ENCODE peak calls at places on chromosomes 12 and 14, in seven cellular contexts. One of them, this sample, is unnamed.

GRCh38 chr12:64097346-64098105 is 124.6 kb downstream of the KICS2 start:
- DNase-seq in PC-3: no peak
- DNase-seq in GM23248: peak; percentile 58
- DNase-seq in GM23338: no peak
- DNase-seq in HCT116: no peak
- DNase-seq in PC-9: no peak
- DNase-seq in MM.1S: no peak
- DNase-seq in this sample: no peak

GRCh38 chr12:65965358-65965757 is 141.1 kb downstream of the HMGA2 start:
- DNase-seq in PC-3: peak; percentile 70
- DNase-seq in GM23248: peak; percentile 34
- DNase-seq in GM23338: peak; percentile 18
- DNase-seq in HCT116: no peak
- DNase-seq in PC-9: no peak
- DNase-seq in MM.1S: no peak
- DNase-seq in this sample: no peak

GRCh38 chr12:115583591-115583990 is 693.9 kb downstream of the MED13L start:
- DNase-seq in PC-3: no peak
- DNase-seq in GM23248: no peak
- DNase-seq in GM23338: no peak
- DNase-seq in HCT116: no peak
- DNase-seq in PC-9: no peak
- DNase-seq in MM.1S: no peak
- DNase-seq in this sample: no peak

GRCh38 chr12:112347521-112347920 is 34.7 kb downstream of the HECTD4 start:
- DNase-seq in PC-3: no peak
- DNase-seq in GM23248: peak; percentile 79
- DNase-seq in GM23338: no peak
- DNase-seq in HCT116: no peak
- DNase-seq in PC-9: no peak
- DNase-seq in MM.1S: peak; percentile 19
- DNase-seq in this sample: peak; percentile 6

GRCh38 chr14:54881761-54882401 is 20.7 kb downstream of the GCH1 start:
- DNase-seq in PC-3: no peak
- DNase-seq in GM23248: peak; percentile 76
- DNase-seq in GM23338: no peak
- DNase-seq in HCT116: no peak
- DNase-seq in PC-9: no peak
- DNase-seq in MM.1S: peak; percentile 18
- DNase-seq in this sample: no peak

GRCh38 chr12:48980953-48981756 is 3.0 kb downstream of the WNT1 start:
- DNase-seq in PC-3: no peak
- DNase-seq in GM23248: peak; percentile 66
- DNase-seq in GM23338: peak; percentile 67
- DNase-seq in HCT116: no peak
- DNase-seq in PC-9: no peak
- DNase-seq in MM.1S: no peak
- DNase-seq in this sample: no peak

GRCh38 chr12:93311827-93312226 is 65.9 kb upstream of the NUDT4 start:
- DNase-seq in PC-3: peak; percentile 29
- DNase-seq in GM23248: peak; percentile 47
- DNase-seq in GM23338: no peak
- DNase-seq in HCT116: no peak
- DNase-seq in PC-9: no peak
- DNase-seq in MM.1S: no peak
- DNase-seq in this sample: no peak

GRCh38 chr14:52609445-52610044 is 56.9 kb downstream of the GPR137C start:
- DNase-seq in PC-3: no peak
- DNase-seq in GM23248: no peak
- DNase-seq in GM23338: peak; percentile 44
- DNase-seq in HCT116: no peak
- DNase-seq in PC-9: no peak
- DNase-seq in MM.1S: no peak
- DNase-seq in this sample: no peak

GRCh38 chr12:79260923-79261322 is 396.3 kb downstream of the SYT1 start:
- DNase-seq in PC-3: no peak
- DNase-seq in GM23248: no peak
- DNase-seq in GM23338: no peak
- DNase-seq in HCT116: no peak
- DNase-seq in PC-9: no peak
- DNase-seq in MM.1S: no peak
- DNase-seq in this sample: no peak

GRCh38 chr12:65891219-65891618 is 66.9 kb downstream of the HMGA2 start:
- DNase-seq in PC-3: peak; percentile 33
- DNase-seq in GM23248: peak; percentile 68
- DNase-seq in GM23338: no peak
- DNase-seq in HCT116: no peak
- DNase-seq in PC-9: no peak
- DNase-seq in MM.1S: no peak
- DNase-seq in this sample: no peak

GRCh38 chr14:68885226-68886108 is 92.6 kb upstream of the ZFP36L1 start:
- DNase-seq in PC-3: no peak
- DNase-seq in GM23248: no peak
- DNase-seq in GM23338: no peak
- DNase-seq in HCT116: no peak
- DNase-seq in PC-9: no peak
- DNase-seq in MM.1S: no peak
- DNase-seq in this sample: no peak

GRCh38 chr12:85036241-85036707 is at the start of the genes LRRIQ1 and TSPAN19:
- DNase-seq in PC-3: peak; percentile 89
- DNase-seq in GM23248: peak; percentile 88
- DNase-seq in GM23338: peak; percentile 99
- DNase-seq in HCT116: peak; percentile 70
- DNase-seq in PC-9: peak; percentile 69
- DNase-seq in MM.1S: peak; percentile 92
- DNase-seq in this sample: peak; percentile 91

GRCh38 chr14:53715390-53715730 is 241.3 kb downstream of the BMP4 start:
- DNase-seq in PC-3: peak; percentile 45
- DNase-seq in GM23248: peak; percentile 59
- DNase-seq in GM23338: no peak
- DNase-seq in HCT116: peak; percentile 32
- DNase-seq in PC-9: peak; percentile 27
- DNase-seq in MM.1S: no peak
- DNase-seq in this sample: peak; percentile 26

GRCh38 chr12:132596016-132596415 is 14.4 kb downstream of the LRCOL1 start:
- DNase-seq in PC-3: peak; percentile 59
- DNase-seq in GM23248: peak; percentile 32
- DNase-seq in GM23338: no peak
- DNase-seq in HCT116: no peak
- DNase-seq in PC-9: peak; percentile 42
- DNase-seq in MM.1S: no peak
- DNase-seq in this sample: peak; percentile 54

GRCh38 chr14:78576437-78577166 is 406.4 kb downstream of the NRXN3 start:
- DNase-seq in PC-3: no peak
- DNase-seq in GM23248: peak; percentile 20
- DNase-seq in GM23338: no peak
- DNase-seq in HCT116: no peak
- DNase-seq in PC-9: no peak
- DNase-seq in MM.1S: no peak
- DNase-seq in this sample: no peak

GRCh38 chr14:99183716-99184115 is 88.3 kb downstream of the BCL11B start:
- DNase-seq in PC-3: no peak
- DNase-seq in GM23248: no peak
- DNase-seq in GM23338: no peak
- DNase-seq in HCT116: no peak
- DNase-seq in PC-9: no peak
- DNase-seq in MM.1S: no peak
- DNase-seq in this sample: no peak

GRCh38 chr12:34402899-34403705 is 380.8 kb downstream of the ALG10 start:
- DNase-seq in PC-3: no peak
- DNase-seq in GM23248: no peak
- DNase-seq in GM23338: no peak
- DNase-seq in HCT116: no peak
- DNase-seq in PC-9: no peak
- DNase-seq in MM.1S: no peak
- DNase-seq in this sample: no peak

GRCh38 chr14:100902792-100903191 is 730 bp downstream of the RTL1 start:
- DNase-seq in PC-3: no peak
- DNase-seq in GM23248: no peak
- DNase-seq in GM23338: no peak
- DNase-seq in HCT116: no peak
- DNase-seq in PC-9: no peak
- DNase-seq in MM.1S: no peak
- DNase-seq in this sample: peak; percentile 45

GRCh38 chr12:83808591-83808990 is 1104.0 kb downstream of the SLC6A15 start:
- DNase-seq in PC-3: no peak
- DNase-seq in GM23248: no peak
- DNase-seq in GM23338: no peak
- DNase-seq in HCT116: no peak
- DNase-seq in PC-9: no peak
- DNase-seq in MM.1S: no peak
- DNase-seq in this sample: no peak

GRCh38 chr14:75647650-75648049 is 13.0 kb downstream of the ERG28 start:
- DNase-seq in PC-3: peak; percentile 12
- DNase-seq in GM23248: no peak
- DNase-seq in GM23338: no peak
- DNase-seq in HCT116: no peak
- DNase-seq in PC-9: no peak
- DNase-seq in MM.1S: no peak
- DNase-seq in this sample: no peak

GRCh38 chr14:64294672-64295413 is 672 bp upstream of the ESR2 start:
- DNase-seq in PC-3: peak; percentile 78
- DNase-seq in GM23248: peak; percentile 63
- DNase-seq in GM23338: peak; percentile 93
- DNase-seq in HCT116: peak; percentile 38
- DNase-seq in PC-9: peak; percentile 84
- DNase-seq in MM.1S: peak; percentile 67
- DNase-seq in this sample: peak; percentile 87

GRCh38 chr14:77372304-77372841 is 4.5 kb downstream of the TMED8 start:
- DNase-seq in PC-3: peak; percentile 57
- DNase-seq in GM23248: peak; percentile 46
- DNase-seq in GM23338: no peak
- DNase-seq in HCT116: no peak
- DNase-seq in PC-9: no peak
- DNase-seq in MM.1S: no peak
- DNase-seq in this sample: no peak
- H3K9me2 ChIP-seq in PC-3: no peaks in the 10 kb centered on the region
- H3K9me2 ChIP-seq in GM23248: no peaks in the 10 kb centered on the region
- H3K9me2 ChIP-seq in GM23338: no peaks in the 10 kb centered on the region
- H3K9me2 ChIP-seq in HCT116: no peaks in the 10 kb centered on the region
- H3K9me2 ChIP-seq in PC-9: no peaks in the 10 kb centered on the region
- H3K9me2 ChIP-seq in MM.1S: no peaks in the 10 kb centered on the region
- H3K9me2 ChIP-seq in this sample: no peaks in the 10 kb centered on the region

GRCh38 chr12:4273651-4274395 is at the start of gene CCND2:
- DNase-seq in PC-3: no peak
- DNase-seq in GM23248: peak; percentile 70
- DNase-seq in GM23338: peak; percentile 97
- DNase-seq in HCT116: no peak
- DNase-seq in PC-9: no peak
- DNase-seq in MM.1S: peak; percentile 91
- DNase-seq in this sample: peak; percentile 95
- TF ChIP-seq EZH2 in PC-3: peak; percentile 97
- TF ChIP-seq EZH2 in GM23248: no peak
- TF ChIP-seq EZH2 in GM23338: no peak
- TF ChIP-seq EZH2 in HCT116: no peak
- TF ChIP-seq EZH2 in PC-9: no peak
- TF ChIP-seq EZH2 in MM.1S: no peak
- TF ChIP-seq EZH2 in this sample: no peak

DNA sequence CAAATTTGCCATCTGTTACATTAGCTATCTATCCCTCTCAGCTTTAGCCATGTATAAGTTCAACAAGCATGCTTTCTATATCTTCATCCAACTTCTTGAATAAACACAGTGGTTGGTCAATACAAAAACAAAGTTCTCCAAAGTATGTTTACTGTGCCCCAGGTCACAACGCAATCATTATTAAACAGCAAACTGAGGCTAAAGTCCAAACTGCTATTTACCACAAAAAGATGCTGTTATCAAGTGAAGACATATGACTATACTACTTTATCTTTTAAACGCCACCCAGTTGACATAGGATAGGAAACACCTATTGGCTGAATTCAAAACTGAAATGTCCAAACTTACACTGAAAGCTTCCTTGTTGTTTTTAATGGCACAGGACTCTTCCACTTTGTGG is 11.7 kb downstream of the ZCCHC8 start:
- DNase-seq in PC-3: no peak
- DNase-seq in GM23248: no peak
- DNase-seq in GM23338: no peak
- DNase-seq in HCT116: no peak
- DNase-seq in PC-9: no peak
- DNase-seq in MM.1S: no peak
- DNase-seq in this sample: no peak
- H3K4me1 ChIP-seq in PC-3: no peaks in the 10 kb centered on the region
- H3K4me1 ChIP-seq in GM23248: no peaks in the 10 kb centered on the region
- H3K4me1 ChIP-seq in GM23338: no peaks in the 10 kb centered on the region
- H3K4me1 ChIP-seq in HCT116: no peaks in the 10 kb centered on the region
- H3K4me1 ChIP-seq in PC-9: no peaks in the 10 kb centered on the region
- H3K4me1 ChIP-seq in MM.1S: no peaks in the 10 kb centered on the region
- H3K4me1 ChIP-seq in this sample: no peaks in the 10 kb centered on the region

GRCh38 chr12:106760184-106760531 is 14.3 kb upstream of the RIC8B start:
- DNase-seq in PC-3: no peak
- DNase-seq in GM23248: no peak
- DNase-seq in GM23338: peak; percentile 89
- DNase-seq in HCT116: no peak
- DNase-seq in PC-9: no peak
- DNase-seq in MM.1S: peak; percentile 95
- DNase-seq in this sample: no peak
- H3K9me2 ChIP-seq in PC-3: no peaks in the 10 kb centered on the region
- H3K9me2 ChIP-seq in GM23248: no peaks in the 10 kb centered on the region
- H3K9me2 ChIP-seq in GM23338: peaks cover 6% of the 10 kb centered on the region
- H3K9me2 ChIP-seq in HCT116: no peaks in the 10 kb centered on the region
- H3K9me2 ChIP-seq in PC-9: no peaks in the 10 kb centered on the region
- H3K9me2 ChIP-seq in MM.1S: no peaks in the 10 kb centered on the region
- H3K9me2 ChIP-seq in this sample: no peaks in the 10 kb centered on the region

GRCh38 chr12:69738351-69739286 is at the start of gene RAB3IP:
- DNase-seq in PC-3: peak; percentile 91
- DNase-seq in GM23248: peak; percentile 72
- DNase-seq in GM23338: peak; percentile 89
- DNase-seq in HCT116: peak; percentile 73
- DNase-seq in PC-9: peak; percentile 91
- DNase-seq in MM.1S: peak; percentile 95
- DNase-seq in this sample: peak; percentile 96
- TF ChIP-seq EZH2 in PC-3: no peak
- TF ChIP-seq EZH2 in GM23248: no peak
- TF ChIP-seq EZH2 in GM23338: no peak
- TF ChIP-seq EZH2 in HCT116: no peak
- TF ChIP-seq EZH2 in PC-9: no peak
- TF ChIP-seq EZH2 in MM.1S: no peak
- TF ChIP-seq EZH2 in this sample: no peak

GRCh38 chr14:97970222-97970621 is 1173.0 kb downstream of the VRK1 start:
- DNase-seq in PC-3: no peak
- DNase-seq in GM23248: no peak
- DNase-seq in GM23338: no peak
- DNase-seq in HCT116: no peak
- DNase-seq in PC-9: no peak
- DNase-seq in MM.1S: no peak
- DNase-seq in this sample: no peak
- H3K4me1 ChIP-seq in PC-3: no peaks in the 10 kb centered on the region
- H3K4me1 ChIP-seq in GM23248: no peaks in the 10 kb centered on the region
- H3K4me1 ChIP-seq in GM23338: no peaks in the 10 kb centered on the region
- H3K4me1 ChIP-seq in HCT116: no peaks in the 10 kb centered on the region
- H3K4me1 ChIP-seq in PC-9: no peaks in the 10 kb centered on the region
- H3K4me1 ChIP-seq in MM.1S: no peaks in the 10 kb centered on the region
- H3K4me1 ChIP-seq in this sample: no peaks in the 10 kb centered on the region

GRCh38 chr14:104368751-104369100 is 210.8 kb upstream of the C14orf180 start:
- DNase-seq in PC-3: no peak
- DNase-seq in GM23248: no peak
- DNase-seq in GM23338: no peak
- DNase-seq in HCT116: no peak
- DNase-seq in PC-9: no peak
- DNase-seq in MM.1S: no peak
- DNase-seq in this sample: no peak
- H3K9me2 ChIP-seq in PC-3: no peaks in the 10 kb centered on the region
- H3K9me2 ChIP-seq in GM23248: no peaks in the 10 kb centered on the region
- H3K9me2 ChIP-seq in GM23338: no peaks in the 10 kb centered on the region
- H3K9me2 ChIP-seq in HCT116: no peaks in the 10 kb centered on the region
- H3K9me2 ChIP-seq in PC-9: no peaks in the 10 kb centered on the region
- H3K9me2 ChIP-seq in MM.1S: no peaks in the 10 kb centered on the region
- H3K9me2 ChIP-seq in this sample: no peaks in the 10 kb centered on the region